ENCODE peak calls at places on chromosome 19, in six cellular contexts. X, H, T, W, K and O are unnamed samples.

GRCh38 chr19:50043967-50044366 is 18.2 kb downstream of the ZNF473 start:
- DNase-seq in X (no peak), H (no peak), T (no peak), W (no peak), K (no peak), O (no peak)

GRCh38 chr19:34867631-34868030 is 59.1 kb upstream of the ZNF30 start:
- DNase-seq in X (no peak), H (no peak), T (no peak), W (no peak), K (no peak), O (no peak)

GRCh38 chr19:10503002-10503789 is at the start of gene KEAP1:
- DNase-seq in X (no peak), H (no peak), T (peak), W (peak), K (peak), O (no peak)

GRCh38 chr19:13277104-13277809 is 127.0 kb downstream of the IER2 start:
- DNase-seq in X (peak), H (peak), T (peak), W (peak), K (peak), O (peak)

GRCh38 chr19:31718898-31719297 is 369.7 kb upstream of the TSHZ3 start:
- DNase-seq in X (no peak), H (no peak), T (no peak), W (no peak), K (no peak), O (no peak)

GRCh38 chr19:32349724-32350475 is 4.5 kb downstream of the ZNF507 start:
- DNase-seq in X (no peak), H (no peak), T (no peak), W (no peak), K (no peak), O (no peak)

GRCh38 chr19:11446652-11447301 is 11.3 kb downstream of the PRKCSH start:
- DNase-seq in X (no peak), H (no peak), T (no peak), W (no peak), K (peak), O (no peak)

GRCh38 chr19:54209748-54210494 is 9.3 kb downstream of the RPS9 start:
- DNase-seq in X (peak), H (peak), T (no peak), W (peak), K (peak), O (peak)

GRCh38 chr19:30226464-30227070 is 145.6 kb upstream of the ZNF536 start:
- DNase-seq in X (no peak), H (no peak), T (no peak), W (no peak), K (no peak), O (no peak)

GRCh38 chr19:46713781-46714522 is 3.0 kb downstream of the PRKD2 start:
- DNase-seq in X (no peak), H (peak), T (peak), W (peak), K (peak), O (peak)
- TF ChIP-seq CTCF in X (no peak), H (no peak), T (no peak), W (no peak), K (no peak), O (no peak)

GRCh38 chr19:2289714-2290435 is 7.9 kb upstream of the PEAK3 start:
- DNase-seq in X (no peak), H (no peak), T (peak), W (peak), K (no peak), O (no peak)
- H3K4me3 ChIP-seq in X (no peak), H (no peak), T (peak), W (peak), K (no peak), O (peak)

GRCh38 chr19:55504981-55505380 is 16.7 kb downstream of the SSC5D start:
- DNase-seq in X (no peak), H (no peak), T (no peak), W (no peak), K (no peak), O (no peak)

GRCh38 chr19:55504252-55504603 is 16.0 kb downstream of the SSC5D start:
- DNase-seq in X (no peak), H (no peak), T (no peak), W (no peak), K (no peak), O (no peak)

GRCh38 chr19:55503447-55504251 is 15.4 kb downstream of the SSC5D start:
- DNase-seq in X (no peak), H (peak), T (peak), W (peak), K (peak), O (no peak)

GRCh38 chr19:55500368-55500952 is 12.2 kb downstream of the SSC5D start:
- DNase-seq in X (no peak), H (no peak), T (no peak), W (peak), K (no peak), O (no peak)

GRCh38 chr19:55502197-55502952 is 14.1 kb downstream of the SSC5D start:
- DNase-seq in X (no peak), H (no peak), T (no peak), W (no peak), K (no peak), O (no peak)
- TF ChIP-seq CTCF in X (no peak), H (no peak), T (no peak), W (no peak), K (no peak), O (no peak)

GRCh38 chr19:44746946-44747738 is 1.4 kb upstream of the BCL3 start:
- DNase-seq in X (peak), H (peak), T (peak), W (peak), K (peak), O (no peak)
- H3K4me3 ChIP-seq in X (peak), H (peak), T (peak), W (peak), K (peak), O (peak)

GRCh38 chr19:18419195-18419698 is at the start of gene SSBP4:
- DNase-seq in X (no peak), H (no peak), T (peak), W (peak), K (peak), O (no peak)
- TF ChIP-seq CTCF in X (no peak), H (no peak), T (peak), W (peak), K (no peak), O (no peak)